ENCODE peak calls at places on chromosomes 2 and 18, in four cellular contexts. One of them, this sample, is unnamed.
A peak's percentile ranks its signal among the peaks of the same experiment; 100 is the strongest.

GRCh38 chr2:211745295-211746097 is 793.1 kb downstream of the ERBB4 start:
- DNase-seq in HCT116: peak; percentile 51
- DNase-seq in HepG2: peak; percentile 71
- DNase-seq in SK-N-SH: peak; percentile 65
- DNase-seq in this sample: no peak

GRCh38 chr2:227861011-227861410 is 10.4 kb upstream of the DAW1 start:
- DNase-seq in HCT116: no peak
- DNase-seq in HepG2: no peak
- DNase-seq in SK-N-SH: no peak
- DNase-seq in this sample: no peak

GRCh38 chr2:104504331-104505073 is 349.4 kb upstream of the POU3F3 start:
- DNase-seq in HCT116: no peak
- DNase-seq in HepG2: no peak
- DNase-seq in SK-N-SH: no peak
- DNase-seq in this sample: no peak

GRCh38 chr2:28430377-28430765 is 37.7 kb downstream of the FOSL2 start:
- DNase-seq in HCT116: no peak
- DNase-seq in HepG2: no peak
- DNase-seq in SK-N-SH: no peak
- DNase-seq in this sample: no peak

GRCh38 chr2:5818947-5819346 is 126.8 kb downstream of the SOX11 start:
- DNase-seq in HCT116: no peak
- DNase-seq in HepG2: no peak
- DNase-seq in SK-N-SH: no peak
- DNase-seq in this sample: no peak

GRCh38 chr2:174836345-174836999 is 72.2 kb upstream of the CHRNA1 start:
- DNase-seq in HCT116: no peak
- DNase-seq in HepG2: no peak
- DNase-seq in SK-N-SH: no peak
- DNase-seq in this sample: no peak

GRCh38 chr2:232501331-232501771 is 13.7 kb upstream of the ECEL1 start:
- DNase-seq in HCT116: no peak
- DNase-seq in HepG2: no peak
- DNase-seq in SK-N-SH: no peak
- DNase-seq in this sample: no peak

GRCh38 chr18:32763306-32763705 is 9.5 kb downstream of the KLHL14 start:
- DNase-seq in HCT116: no peak
- DNase-seq in HepG2: no peak
- DNase-seq in SK-N-SH: no peak
- DNase-seq in this sample: no peak

GRCh38 chr2:174431902-174432301 is 36.4 kb downstream of the SCRN3 start:
- DNase-seq in HCT116: no peak
- DNase-seq in HepG2: no peak
- DNase-seq in SK-N-SH: no peak
- DNase-seq in this sample: no peak

GRCh38 chr2:215527738-215528137 is 91.9 kb upstream of the FN1 start:
- DNase-seq in HCT116: no peak
- DNase-seq in HepG2: no peak
- DNase-seq in SK-N-SH: no peak
- DNase-seq in this sample: no peak

GRCh38 chr18:79771446-79772107 is 26.2 kb upstream of the KCNG2 start:
- DNase-seq in HCT116: no peak
- DNase-seq in HepG2: no peak
- DNase-seq in SK-N-SH: no peak
- DNase-seq in this sample: no peak

GRCh38 chr2:23412556-23413155 is 27.7 kb downstream of the KLHL29 start:
- DNase-seq in HCT116: no peak
- DNase-seq in HepG2: no peak
- DNase-seq in SK-N-SH: no peak
- DNase-seq in this sample: no peak

GRCh38 chr18:80023173-80023572 is 11.1 kb upstream of the RBFA start:
- DNase-seq in HCT116: peak; percentile 28
- DNase-seq in HepG2: no peak
- DNase-seq in SK-N-SH: no peak
- DNase-seq in this sample: no peak

GRCh38 chr2:167990062-167990461 is 257.3 kb downstream of the STK39 start:
- DNase-seq in HCT116: no peak
- DNase-seq in HepG2: no peak
- DNase-seq in SK-N-SH: no peak
- DNase-seq in this sample: no peak

GRCh38 chr18:57649536-57650495 is 28.2 kb upstream of the NARS1 start:
- DNase-seq in HCT116: no peak
- DNase-seq in HepG2: no peak
- DNase-seq in SK-N-SH: no peak
- DNase-seq in this sample: no peak

GRCh38 chr2:3780477-3781402 is 77.4 kb downstream of the DCDC2C start:
- DNase-seq in HCT116: peak; percentile 46
- DNase-seq in HepG2: peak; percentile 75
- DNase-seq in SK-N-SH: peak; percentile 87
- DNase-seq in this sample: peak; percentile 56

GRCh38 chr2:16437189-16437588 is 228.4 kb downstream of the CYRIA start:
- DNase-seq in HCT116: no peak
- DNase-seq in HepG2: no peak
- DNase-seq in SK-N-SH: no peak
- DNase-seq in this sample: no peak

GRCh38 chr2:168439536-168439935 is 16.5 kb upstream of the CERS6 start:
- DNase-seq in HCT116: no peak
- DNase-seq in HepG2: no peak
- DNase-seq in SK-N-SH: no peak
- DNase-seq in this sample: no peak

GRCh38 chr2:225041210-225041870 is 928 bp downstream of the DOCK10 start:
- DNase-seq in HCT116: no peak
- DNase-seq in HepG2: no peak
- DNase-seq in SK-N-SH: peak; percentile 44
- DNase-seq in this sample: no peak

GRCh38 chr2:24512836-24513235 is 21.8 kb downstream of the NCOA1 start:
- DNase-seq in HCT116: no peak
- DNase-seq in HepG2: no peak
- DNase-seq in SK-N-SH: no peak
- DNase-seq in this sample: no peak

GRCh38 chr18:5622905-5623304 is 79.1 kb upstream of the EPB41L3 start:
- DNase-seq in HCT116: no peak
- DNase-seq in HepG2: no peak
- DNase-seq in SK-N-SH: no peak
- DNase-seq in this sample: no peak

GRCh38 chr2:199379251-199379650 is 78.5 kb downstream of the SATB2 start:
- DNase-seq in HCT116: no peak
- DNase-seq in HepG2: no peak
- DNase-seq in SK-N-SH: no peak
- DNase-seq in this sample: no peak

GRCh38 chr2:143255899-143256298 is 126.7 kb downstream of the ARHGAP15 start:
- DNase-seq in HCT116: no peak
- DNase-seq in HepG2: no peak
- DNase-seq in SK-N-SH: no peak
- DNase-seq in this sample: no peak

GRCh38 chr2:20257411-20257810 is 32.5 kb upstream of the SDC1 start:
- DNase-seq in HCT116: no peak
- DNase-seq in HepG2: no peak
- DNase-seq in SK-N-SH: no peak
- DNase-seq in this sample: no peak

GRCh38 chr2:211439011-211439410 is 882.6 kb downstream of the CPS1 start:
- DNase-seq in HCT116: no peak
- DNase-seq in HepG2: no peak
- DNase-seq in SK-N-SH: no peak
- DNase-seq in this sample: no peak

GRCh38 chr2:54831480-54831879 is 108.0 kb downstream of the EML6 start:
- DNase-seq in HCT116: no peak
- DNase-seq in HepG2: no peak
- DNase-seq in SK-N-SH: no peak
- DNase-seq in this sample: no peak

GRCh38 chr2:75055820-75056675 is 97.6 kb downstream of the POLE4 start:
- DNase-seq in HCT116: no peak
- DNase-seq in HepG2: no peak
- DNase-seq in SK-N-SH: no peak
- DNase-seq in this sample: no peak

GRCh38 chr18:23257153-23257552 is 121.9 kb downstream of the CABLES1 start:
- DNase-seq in HCT116: no peak
- DNase-seq in HepG2: peak; percentile 6
- DNase-seq in SK-N-SH: no peak
- DNase-seq in this sample: no peak

GRCh38 chr2:213476641-213477040 is 192.4 kb downstream of the SPAG16 start:
- DNase-seq in HCT116: no peak
- DNase-seq in HepG2: no peak
- DNase-seq in SK-N-SH: no peak
- DNase-seq in this sample: no peak

GRCh38 chr2:195642677-195643063 is 14.4 kb upstream of the SLC39A10 start:
- DNase-seq in HCT116: no peak
- DNase-seq in HepG2: no peak
- DNase-seq in SK-N-SH: no peak
- DNase-seq in this sample: no peak

GRCh38 chr18:42086288-42086687 is 131.3 kb downstream of the PIK3C3 start:
- DNase-seq in HCT116: no peak
- DNase-seq in HepG2: no peak
- DNase-seq in SK-N-SH: no peak
- DNase-seq in this sample: no peak

GRCh38 chr2:32715981-32716380 is 88.1 kb downstream of the TTC27 start:
- DNase-seq in HCT116: no peak
- DNase-seq in HepG2: no peak
- DNase-seq in SK-N-SH: no peak
- DNase-seq in this sample: no peak

GRCh38 chr2:27191107-27191829 is 20.6 kb upstream of the ATRAID start:
- DNase-seq in HCT116: peak; percentile 43
- DNase-seq in HepG2: peak; percentile 87
- DNase-seq in SK-N-SH: peak; percentile 84
- DNase-seq in this sample: peak; percentile 65

GRCh38 chr18:25136416-25137132 is 215.4 kb downstream of the ZNF521 start:
- DNase-seq in HCT116: no peak
- DNase-seq in HepG2: no peak
- DNase-seq in SK-N-SH: no peak
- DNase-seq in this sample: no peak

GRCh38 chr2:11582526-11583202 is 48.8 kb downstream of the GREB1 start:
- DNase-seq in HCT116: peak; percentile 29
- DNase-seq in HepG2: peak; percentile 79
- DNase-seq in SK-N-SH: peak; percentile 84
- DNase-seq in this sample: peak; percentile 48

GRCh38 chr2:239375278-239376061 is 25.4 kb downstream of the HDAC4 start:
- DNase-seq in HCT116: no peak
- DNase-seq in HepG2: no peak
- DNase-seq in SK-N-SH: peak; percentile 70
- DNase-seq in this sample: no peak

GRCh38 chr2:80073134-80073561 is 231.4 kb downstream of the LRRTM1 start:
- DNase-seq in HCT116: peak; percentile 12
- DNase-seq in HepG2: peak; percentile 60
- DNase-seq in SK-N-SH: peak; percentile 61
- DNase-seq in this sample: peak; percentile 78

GRCh38 chr2:172928754-172929153 is 146.9 kb upstream of the MAP3K20 start:
- DNase-seq in HCT116: no peak
- DNase-seq in HepG2: no peak
- DNase-seq in SK-N-SH: no peak
- DNase-seq in this sample: no peak

GRCh38 chr18:30150466-30151019 is 892.0 kb downstream of the DSC3 start:
- DNase-seq in HCT116: no peak
- DNase-seq in HepG2: no peak
- DNase-seq in SK-N-SH: no peak
- DNase-seq in this sample: no peak

GRCh38 chr2:237097326-237097910 is 11.7 kb downstream of the COPS8 start:
- DNase-seq in HCT116: no peak
- DNase-seq in HepG2: no peak
- DNase-seq in SK-N-SH: no peak
- DNase-seq in this sample: no peak

GRCh38 chr2:237096911-237097310 is 11.2 kb downstream of the COPS8 start:
- DNase-seq in HCT116: no peak
- DNase-seq in HepG2: no peak
- DNase-seq in SK-N-SH: no peak
- DNase-seq in this sample: no peak

GRCh38 chr2:237092920-237093781 is 7.5 kb downstream of the COPS8 start:
- DNase-seq in HCT116: peak; percentile 2
- DNase-seq in HepG2: no peak
- DNase-seq in SK-N-SH: peak; percentile 47
- DNase-seq in this sample: no peak

GRCh38 chr2:237097911-237098702 is 12.4 kb downstream of the COPS8 start:
- DNase-seq in HCT116: no peak
- DNase-seq in HepG2: no peak
- DNase-seq in SK-N-SH: no peak
- DNase-seq in this sample: no peak

GRCh38 chr2:237096201-237096600 is 10.5 kb downstream of the COPS8 start:
- DNase-seq in HCT116: no peak
- DNase-seq in HepG2: no peak
- DNase-seq in SK-N-SH: no peak
- DNase-seq in this sample: no peak
- H3K9ac ChIP-seq in HCT116: no peak overlapping the region
- H3K9ac ChIP-seq in HepG2: no peak overlapping the region
- H3K9ac ChIP-seq in SK-N-SH: no peak overlapping the region
- H3K9ac ChIP-seq in this sample: no peak overlapping the region

GRCh38 chr18:13381331-13381730 is 162.8 kb downstream of the LDLRAD4 start:
- DNase-seq in HCT116: no peak
- DNase-seq in HepG2: no peak
- DNase-seq in SK-N-SH: no peak
- DNase-seq in this sample: no peak

GRCh38 chr18:13380671-13381070 is 162.1 kb downstream of the LDLRAD4 start:
- DNase-seq in HCT116: no peak
- DNase-seq in HepG2: no peak
- DNase-seq in SK-N-SH: no peak
- DNase-seq in this sample: no peak

GRCh38 chr18:13382990-13383821 is 164.6 kb downstream of the LDLRAD4 start:
- DNase-seq in HCT116: no peak
- DNase-seq in HepG2: no peak
- DNase-seq in SK-N-SH: no peak
- DNase-seq in this sample: no peak

GRCh38 chr18:13382683-13382989 is 164.1 kb downstream of the LDLRAD4 start:
- DNase-seq in HCT116: no peak
- DNase-seq in HepG2: no peak
- DNase-seq in SK-N-SH: no peak
- DNase-seq in this sample: no peak

GRCh38 chr18:13381907-13382682 is 163.5 kb downstream of the LDLRAD4 start:
- DNase-seq in HCT116: no peak
- DNase-seq in HepG2: no peak
- DNase-seq in SK-N-SH: peak; percentile 73
- DNase-seq in this sample: peak; percentile 1
- TF ChIP-seq POLR2AphosphoS5 in HCT116: no peak
- TF ChIP-seq POLR2AphosphoS5 in HepG2: no peak
- TF ChIP-seq POLR2AphosphoS5 in SK-N-SH: no peak
- TF ChIP-seq POLR2AphosphoS5 in this sample: no peak

GRCh38 chr18:75656035-75656434 is 228.5 kb upstream of the SMIM21 start:
- DNase-seq in HCT116: no peak
- DNase-seq in HepG2: no peak
- DNase-seq in SK-N-SH: no peak
- DNase-seq in this sample: no peak
- H3K4me3 ChIP-seq in HCT116: no peak overlapping the region
- H3K4me3 ChIP-seq in HepG2: no peak overlapping the region
- H3K4me3 ChIP-seq in SK-N-SH: no peak overlapping the region
- H3K4me3 ChIP-seq in this sample: no peak overlapping the region

GRCh38 chr2:182020319-182021055 is 34.8 kb downstream of the PPP1R1C start:
- DNase-seq in HCT116: no peak
- DNase-seq in HepG2: no peak
- DNase-seq in SK-N-SH: no peak
- DNase-seq in this sample: no peak
- H3K9ac ChIP-seq in HCT116: no peak overlapping the region
- H3K9ac ChIP-seq in HepG2: no peak overlapping the region
- H3K9ac ChIP-seq in SK-N-SH: no peak overlapping the region
- H3K9ac ChIP-seq in this sample: peak overlapping the region; percentile 30

GRCh38 chr2:197184959-197185586 is 125.5 kb downstream of the ANKRD44 start:
- DNase-seq in HCT116: no peak
- DNase-seq in HepG2: no peak
- DNase-seq in SK-N-SH: no peak
- DNase-seq in this sample: no peak
- TF ChIP-seq POLR2AphosphoS5 in HCT116: no peak
- TF ChIP-seq POLR2AphosphoS5 in HepG2: no peak
- TF ChIP-seq POLR2AphosphoS5 in SK-N-SH: no peak
- TF ChIP-seq POLR2AphosphoS5 in this sample: no peak

This sample was measured in SK-N-MC.